ENCODE peak calls at places on chromosomes 11 and 22, in six cellular contexts. One of them, this sample, is unnamed.
A peak's percentile ranks its signal among the peaks of the same experiment; 100 is the strongest.

GRCh38 chr22:46009730-46010129 is 32.8 kb upstream of the WNT7B start:
- DNase-seq in pancreas: no peak
- DNase-seq in AG04449: no peak
- DNase-seq in cardiac muscle cell: no peak
- DNase-seq in kidney: peak; percentile 55
- DNase-seq in HFFc6: no peak
- DNase-seq in this sample: no peak

GRCh38 chr22:50611341-50612060 is 10.9 kb downstream of the MAPK8IP2 start:
- DNase-seq in HFFc6: no peak
- DNase-seq in kidney: no peak
- DNase-seq in AG04449: no peak
- DNase-seq in cardiac muscle cell: no peak
- DNase-seq in pancreas: no peak
- DNase-seq in this sample: no peak

GRCh38 chr11:86575927-86576326 is 96.5 kb downstream of the ME3 start:
- DNase-seq in cardiac muscle cell: no peak
- DNase-seq in kidney: no peak
- DNase-seq in HFFc6: no peak
- DNase-seq in AG04449: no peak
- DNase-seq in pancreas: no peak
- DNase-seq in this sample: no peak

GRCh38 chr22:33819743-33820142 is 100.5 kb downstream of the LARGE1 start:
- DNase-seq in AG04449: no peak
- DNase-seq in cardiac muscle cell: no peak
- DNase-seq in kidney: no peak
- DNase-seq in pancreas: no peak
- DNase-seq in HFFc6: no peak
- DNase-seq in this sample: no peak

GRCh38 chr22:44019416-44019815 is 4.7 kb upstream of the PARVB start:
- DNase-seq in AG04449: no peak
- DNase-seq in kidney: no peak
- DNase-seq in HFFc6: no peak
- DNase-seq in cardiac muscle cell: no peak
- DNase-seq in pancreas: no peak
- DNase-seq in this sample: no peak

GRCh38 chr11:17369685-17370243 is 18.2 kb downstream of the NCR3LG1 start:
- DNase-seq in HFFc6: no peak
- DNase-seq in pancreas: no peak
- DNase-seq in cardiac muscle cell: no peak
- DNase-seq in kidney: no peak
- DNase-seq in AG04449: no peak
- DNase-seq in this sample: no peak

GRCh38 chr11:77039491-77040400 is 5.5 kb downstream of the B3GNT6 start:
- DNase-seq in AG04449: no peak
- DNase-seq in kidney: no peak
- DNase-seq in HFFc6: no peak
- DNase-seq in cardiac muscle cell: peak; percentile 55
- DNase-seq in pancreas: peak; percentile 61
- DNase-seq in this sample: no peak

GRCh38 chr22:17205432-17205831 is 13.8 kb downstream of the ADA2 start:
- DNase-seq in pancreas: no peak
- DNase-seq in HFFc6: no peak
- DNase-seq in kidney: peak; percentile 2
- DNase-seq in cardiac muscle cell: peak; percentile 10
- DNase-seq in AG04449: no peak
- DNase-seq in this sample: no peak

GRCh38 chr11:76620471-76620870 is 50.1 kb downstream of the LRRC32 start:
- DNase-seq in HFFc6: peak; percentile 86
- DNase-seq in cardiac muscle cell: peak; percentile 88
- DNase-seq in pancreas: no peak
- DNase-seq in kidney: no peak
- DNase-seq in AG04449: peak; percentile 81
- DNase-seq in this sample: no peak

GRCh38 chr11:65655570-65656332 is 7.0 kb downstream of the RELA start:
- DNase-seq in cardiac muscle cell: no peak
- DNase-seq in pancreas: no peak
- DNase-seq in AG04449: no peak
- DNase-seq in kidney: peak; percentile 59
- DNase-seq in HFFc6: no peak
- DNase-seq in this sample: no peak

GRCh38 chr11:10450451-10451398 is 4.3 kb upstream of the AMPD3 start:
- DNase-seq in cardiac muscle cell: peak; percentile 41
- DNase-seq in HFFc6: no peak
- DNase-seq in pancreas: peak; percentile 64
- DNase-seq in kidney: peak; percentile 81
- DNase-seq in AG04449: no peak
- DNase-seq in this sample: peak; percentile 64

GRCh38 chr22:49024775-49025440 is 802.8 kb downstream of the BRD1 start:
- DNase-seq in AG04449: no peak
- DNase-seq in HFFc6: no peak
- DNase-seq in pancreas: no peak
- DNase-seq in cardiac muscle cell: no peak
- DNase-seq in kidney: peak; percentile 61
- DNase-seq in this sample: no peak

GRCh38 chr22:19085233-19086043 is 36.8 kb downstream of the DGCR2 start:
- DNase-seq in cardiac muscle cell: peak; percentile 49
- DNase-seq in HFFc6: peak; percentile 36
- DNase-seq in kidney: no peak
- DNase-seq in pancreas: no peak
- DNase-seq in AG04449: no peak
- DNase-seq in this sample: no peak

GRCh38 chr22:27718186-27719032 is 83.1 kb downstream of the MN1 start:
- DNase-seq in AG04449: peak; percentile 73
- DNase-seq in cardiac muscle cell: peak; percentile 91
- DNase-seq in pancreas: no peak
- DNase-seq in HFFc6: peak; percentile 91
- DNase-seq in kidney: peak; percentile 86
- DNase-seq in this sample: no peak

GRCh38 chr11:121451178-121451981 is 734 bp upstream of the SORL1 start:
- DNase-seq in cardiac muscle cell: no peak
- DNase-seq in pancreas: no peak
- DNase-seq in HFFc6: no peak
- DNase-seq in kidney: peak; percentile 80
- DNase-seq in AG04449: no peak
- DNase-seq in this sample: no peak

GRCh38 chr11:65468874-65469333 is 29.9 kb upstream of the MALAT1 start:
- DNase-seq in AG04449: no peak
- DNase-seq in kidney: peak; percentile 90
- DNase-seq in HFFc6: no peak
- DNase-seq in cardiac muscle cell: peak; percentile 53
- DNase-seq in pancreas: peak; percentile 89
- DNase-seq in this sample: no peak

GRCh38 chr11:17381156-17381555 is 7.3 kb downstream of the KCNJ11 start:
- DNase-seq in pancreas: no peak
- DNase-seq in HFFc6: peak; percentile 57
- DNase-seq in cardiac muscle cell: peak; percentile 10
- DNase-seq in kidney: no peak
- DNase-seq in AG04449: no peak
- DNase-seq in this sample: no peak

GRCh38 chr22:45626198-45626651 is 45.4 kb upstream of the ATXN10 start:
- DNase-seq in cardiac muscle cell: no peak
- DNase-seq in pancreas: peak; percentile 39
- DNase-seq in kidney: peak; percentile 92
- DNase-seq in HFFc6: no peak
- DNase-seq in AG04449: no peak
- DNase-seq in this sample: no peak

GRCh38 chr11:104442320-104442719 is 278.4 kb upstream of the PDGFD start:
- DNase-seq in pancreas: no peak
- DNase-seq in AG04449: no peak
- DNase-seq in kidney: no peak
- DNase-seq in cardiac muscle cell: peak; percentile 65
- DNase-seq in HFFc6: no peak
- DNase-seq in this sample: no peak

GRCh38 chr22:27576815-27577564 is 224.6 kb downstream of the MN1 start:
- DNase-seq in AG04449: no peak
- DNase-seq in cardiac muscle cell: peak; percentile 96
- DNase-seq in pancreas: no peak
- DNase-seq in kidney: no peak
- DNase-seq in HFFc6: no peak
- DNase-seq in this sample: no peak

GRCh38 chr22:45318558-45319318 is 9.0 kb downstream of the FAM118A start:
- DNase-seq in HFFc6: no peak
- DNase-seq in AG04449: no peak
- DNase-seq in kidney: no peak
- DNase-seq in cardiac muscle cell: peak; percentile 66
- DNase-seq in pancreas: no peak
- DNase-seq in this sample: no peak

GRCh38 chr11:116461789-116462188 is 311.0 kb downstream of the BUD13 start:
- DNase-seq in pancreas: no peak
- DNase-seq in kidney: no peak
- DNase-seq in cardiac muscle cell: no peak
- DNase-seq in HFFc6: no peak
- DNase-seq in AG04449: no peak
- DNase-seq in this sample: no peak

GRCh38 chr22:33210129-33210784 is 152.1 kb upstream of the SYN3 start:
- DNase-seq in HFFc6: peak; percentile 9
- DNase-seq in pancreas: no peak
- DNase-seq in kidney: no peak
- DNase-seq in cardiac muscle cell: peak; percentile 48
- DNase-seq in AG04449: no peak
- DNase-seq in this sample: peak; percentile 24

GRCh38 chr22:40714514-40714966 is 35.3 kb downstream of the MCHR1 start:
- DNase-seq in kidney: no peak
- DNase-seq in AG04449: no peak
- DNase-seq in cardiac muscle cell: peak; percentile 25
- DNase-seq in HFFc6: no peak
- DNase-seq in pancreas: no peak
- DNase-seq in this sample: no peak

GRCh38 chr11:64206457-64207246 is at the start of gene FERMT3:
- DNase-seq in cardiac muscle cell: no peak
- DNase-seq in HFFc6: no peak
- DNase-seq in pancreas: peak; percentile 50
- DNase-seq in kidney: peak; percentile 90
- DNase-seq in AG04449: no peak
- DNase-seq in this sample: peak; percentile 49

GRCh38 chr11:78099671-78100070 is 20.0 kb upstream of the NDUFC2 start:
- DNase-seq in kidney: no peak
- DNase-seq in AG04449: no peak
- DNase-seq in HFFc6: no peak
- DNase-seq in cardiac muscle cell: no peak
- DNase-seq in pancreas: no peak
- DNase-seq in this sample: no peak

GRCh38 chr22:47374273-47374771 is 611.9 kb downstream of the TBC1D22A start:
- DNase-seq in cardiac muscle cell: no peak
- DNase-seq in AG04449: no peak
- DNase-seq in pancreas: no peak
- DNase-seq in HFFc6: no peak
- DNase-seq in kidney: peak; percentile 44
- DNase-seq in this sample: no peak

GRCh38 chr22:35418088-35418487 is 18.1 kb downstream of the MCM5 start:
- DNase-seq in AG04449: no peak
- DNase-seq in HFFc6: peak; percentile 25
- DNase-seq in cardiac muscle cell: peak; percentile 27
- DNase-seq in pancreas: no peak
- DNase-seq in kidney: peak; percentile 15
- DNase-seq in this sample: no peak

GRCh38 chr22:29206372-29207230 is 905 bp downstream of the EMID1 start:
- DNase-seq in pancreas: no peak
- DNase-seq in cardiac muscle cell: no peak
- DNase-seq in AG04449: no peak
- DNase-seq in HFFc6: no peak
- DNase-seq in kidney: no peak
- DNase-seq in this sample: no peak

GRCh38 chr22:29204617-29205183 is 996 bp upstream of the EMID1 start:
- DNase-seq in cardiac muscle cell: no peak
- DNase-seq in HFFc6: no peak
- DNase-seq in pancreas: no peak
- DNase-seq in AG04449: no peak
- DNase-seq in kidney: no peak
- DNase-seq in this sample: no peak

GRCh38 chr22:29207231-29207550 is 1.5 kb downstream of the EMID1 start:
- DNase-seq in cardiac muscle cell: no peak
- DNase-seq in kidney: no peak
- DNase-seq in AG04449: no peak
- DNase-seq in pancreas: no peak
- DNase-seq in HFFc6: no peak
- DNase-seq in this sample: no peak

GRCh38 chr22:29205260-29205597 is 467 bp upstream of the EMID1 start:
- DNase-seq in AG04449: no peak
- DNase-seq in kidney: no peak
- DNase-seq in HFFc6: no peak
- DNase-seq in cardiac muscle cell: no peak
- DNase-seq in pancreas: no peak
- DNase-seq in this sample: no peak

GRCh38 chr22:29205598-29206371 is at the start of gene EMID1:
- DNase-seq in kidney: peak; percentile 80
- DNase-seq in pancreas: peak; percentile 47
- DNase-seq in cardiac muscle cell: peak; percentile 43
- DNase-seq in HFFc6: no peak
- DNase-seq in AG04449: no peak
- DNase-seq in this sample: no peak
- TF ChIP-seq CTCF in kidney: no peak
- TF ChIP-seq CTCF in pancreas: no peak
- TF ChIP-seq CTCF in cardiac muscle cell: no peak
- TF ChIP-seq CTCF in HFFc6: no peak
- TF ChIP-seq CTCF in AG04449: peak; percentile 50
- TF ChIP-seq CTCF in this sample: no peak

GRCh38 chr11:122756417-122756816 is 81.9 kb upstream of the CRTAM start:
- DNase-seq in cardiac muscle cell: no peak
- DNase-seq in HFFc6: no peak
- DNase-seq in kidney: no peak
- DNase-seq in pancreas: no peak
- DNase-seq in AG04449: no peak
- DNase-seq in this sample: peak; percentile 32
- TF ChIP-seq CTCF in cardiac muscle cell: no peak
- TF ChIP-seq CTCF in HFFc6: peak; percentile 10
- TF ChIP-seq CTCF in kidney: no peak
- TF ChIP-seq CTCF in pancreas: no peak
- TF ChIP-seq CTCF in AG04449: peak; percentile 6
- TF ChIP-seq CTCF in this sample: no peak

GRCh38 chr22:24768537-24769374 is 5.8 kb downstream of the PIWIL3 start:
- DNase-seq in AG04449: peak; percentile 0
- DNase-seq in cardiac muscle cell: peak; percentile 85
- DNase-seq in pancreas: peak; percentile 71
- DNase-seq in kidney: no peak
- DNase-seq in HFFc6: peak; percentile 45
- DNase-seq in this sample: no peak
- TF ChIP-seq CTCF in AG04449: peak; percentile 55
- TF ChIP-seq CTCF in cardiac muscle cell: peak; percentile 82
- TF ChIP-seq CTCF in pancreas: peak; percentile 42
- TF ChIP-seq CTCF in kidney: peak; percentile 90
- TF ChIP-seq CTCF in HFFc6: peak; percentile 81
- TF ChIP-seq CTCF in this sample: no peak

GRCh38 chr11:60710482-60710881 is 11.1 kb downstream of the MS4A8 start:
- DNase-seq in HFFc6: peak; percentile 2
- DNase-seq in cardiac muscle cell: no peak
- DNase-seq in kidney: no peak
- DNase-seq in pancreas: no peak
- DNase-seq in AG04449: no peak
- DNase-seq in this sample: no peak
- TF ChIP-seq CTCF in HFFc6: peak; percentile 50
- TF ChIP-seq CTCF in cardiac muscle cell: no peak
- TF ChIP-seq CTCF in kidney: no peak
- TF ChIP-seq CTCF in pancreas: no peak
- TF ChIP-seq CTCF in AG04449: no peak
- TF ChIP-seq CTCF in this sample: no peak

This sample was measured in activated B cell treated with CpG ODN at 0.5 μM for 24 hours.